ENCODE peak calls at places on chromosomes 2 and 18, in four cellular contexts. R, H, T and Z are unnamed samples.

GRCh38 chr18:39938678-39939077 is 2016.4 kb upstream of the PIK3C3 start:
- DNase-seq in T (no peak), H (no peak), R (no peak), Z (no peak)

GRCh38 chr18:13485182-13485581 is 241.2 kb downstream of the FAM210A start:
- DNase-seq in T (peak), H (no peak), R (no peak), Z (no peak)

GRCh38 chr2:109173311-109174171 is 44.5 kb downstream of the SH3RF3 start:
- DNase-seq in H (peak), R (peak), T (peak), Z (no peak)

GRCh38 chr2:20430461-20431302 is 16.2 kb upstream of the RHOB start:
- DNase-seq in R (no peak), T (no peak), H (no peak), Z (no peak)

GRCh38 chr2:120794716-120795115 is 59.0 kb downstream of the GLI2 start:
- DNase-seq in R (no peak), H (peak), T (no peak), Z (no peak)

GRCh38 chr2:142180820-142181533 is 50.2 kb upstream of the LRP1B start:
- DNase-seq in R (no peak), T (peak), H (no peak), Z (no peak)

GRCh38 chr2:192749606-192750200 is 555.0 kb upstream of the TMEFF2 start:
- DNase-seq in H (no peak), R (no peak), T (no peak), Z (no peak)

GRCh38 chr2:193480187-193480586 is 1285.5 kb upstream of the TMEFF2 start:
- DNase-seq in H (no peak), T (no peak), R (no peak), Z (no peak)

GRCh38 chr2:38194751-38195150 is 118.8 kb upstream of the CYP1B1 start:
- DNase-seq in H (no peak), T (no peak), R (no peak), Z (no peak)

GRCh38 chr2:89763254-89763580 is 1071.7 kb downstream of the RPIA start:
- DNase-seq in T (peak), H (no peak), R (no peak), Z (no peak)

GRCh38 chr2:120759543-120760331 is 24.1 kb downstream of the GLI2 start:
- DNase-seq in R (no peak), H (peak), T (no peak), Z (no peak)

GRCh38 chr18:76565238-76566173 is 70.5 kb upstream of the ZNF516 start:
- DNase-seq in T (no peak), H (peak), R (peak), Z (no peak)

GRCh38 chr18:47883771-47884413 is 46.6 kb downstream of the SMAD2 start:
- DNase-seq in R (no peak), H (no peak), T (no peak), Z (no peak)

GRCh38 chr2:236986524-236987330 is 99.0 kb upstream of the COPS8 start:
- DNase-seq in R (no peak), T (peak), H (no peak), Z (no peak)

GRCh38 chr2:209102319-209102718 is 321.5 kb upstream of the MAP2 start:
- DNase-seq in R (no peak), H (no peak), T (no peak), Z (no peak)

GRCh38 chr2:55419514-55420243 is at the start of gene CCDC88A:
- DNase-seq in R (peak), T (peak), H (peak), Z (peak)
- TF ChIP-seq POLR2A in R (peak), T (peak), H (peak), Z (peak)

GRCh38 chr2:190408538-190409271 is 550 bp downstream of the MFSD6 start:
- DNase-seq in R (no peak), T (peak), H (peak), Z (peak)

GRCh38 chr2:190406805-190407204 is 1.4 kb upstream of the MFSD6 start:
- DNase-seq in R (no peak), H (no peak), T (no peak), Z (no peak)

GRCh38 chr2:190409616-190410015 is 1.5 kb downstream of the MFSD6 start:
- DNase-seq in R (no peak), T (no peak), H (no peak), Z (no peak)

GRCh38 chr2:190407246-190407661 is 901 bp upstream of the MFSD6 start:
- DNase-seq in R (no peak), H (no peak), T (no peak), Z (no peak)

GRCh38 chr2:190407662-190408537 is at the start of gene MFSD6:
- DNase-seq in T (peak), R (no peak), H (peak), Z (peak)
- TF ChIP-seq POLR2A in T (no peak), R (peak), H (no peak), Z (no peak)

GRCh38 chr18:5296706-5297320 is 1.3 kb upstream of the ZBTB14 start:
- DNase-seq in R (peak), H (peak), T (peak), Z (peak)

GRCh38 chr18:5295231-5295920 is at the start of gene ZBTB14:
- DNase-seq in T (peak), R (peak), H (peak), Z (peak)

GRCh38 chr18:5295981-5296705 is 617 bp upstream of the ZBTB14 start:
- DNase-seq in T (peak), R (peak), H (peak), Z (peak)

GRCh38 chr18:5294113-5294617 is 1.4 kb downstream of the ZBTB14 start:
- DNase-seq in H (no peak), T (no peak), R (peak), Z (peak)

DNA sequence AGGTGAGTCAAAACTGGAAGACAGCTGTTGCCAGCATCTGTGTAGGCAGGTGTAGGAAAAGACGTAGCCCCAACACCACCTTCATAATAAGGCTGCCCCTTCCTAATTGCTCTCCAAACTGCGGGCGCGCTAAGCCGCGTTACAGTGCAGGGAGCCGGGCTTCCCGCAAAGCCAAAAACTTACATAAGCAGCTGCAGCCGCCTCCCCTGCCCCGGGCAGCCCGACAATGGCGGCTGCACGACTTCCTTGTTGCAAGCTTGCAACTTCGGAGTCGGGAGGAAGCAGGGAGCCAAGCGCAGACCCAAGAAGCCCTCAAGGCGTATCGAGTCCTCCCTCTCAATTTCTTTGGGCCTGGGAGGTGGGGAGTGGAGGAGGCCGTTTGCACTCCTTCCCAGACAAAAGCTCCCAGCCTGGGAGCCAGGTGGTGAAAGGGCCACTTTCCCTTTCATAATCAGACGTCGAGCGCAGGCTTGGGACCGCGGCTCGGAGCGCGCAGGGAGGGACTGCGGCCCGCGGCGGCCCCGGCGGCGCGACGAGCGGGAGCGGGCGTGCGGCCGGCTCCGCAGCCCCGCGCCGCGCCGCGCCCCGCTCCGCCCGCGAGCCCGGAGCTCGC is 802 bp downstream of the ZBTB14 start:
- DNase-seq in T (peak), R (peak), H (peak), Z (no peak)
- TF ChIP-seq POLR2A in T (peak), R (no peak), H (no peak), Z (peak)

GRCh38 chr18:1017679-1018078 is 113.0 kb downstream of the ADCYAP1 start:
- DNase-seq in T (no peak), R (no peak), H (no peak), Z (no peak)

GRCh38 chr18:1018211-1018651 is 113.6 kb downstream of the ADCYAP1 start:
- DNase-seq in H (no peak), T (no peak), R (no peak), Z (no peak)

GRCh38 chr18:1015777-1016176 is 111.1 kb downstream of the ADCYAP1 start:
- DNase-seq in T (no peak), H (no peak), R (no peak), Z (no peak)

GRCh38 chr18:1014951-1015627 is 110.4 kb downstream of the ADCYAP1 start:
- DNase-seq in T (no peak), H (no peak), R (no peak), Z (no peak)

GRCh38 chr18:1017227-1017626 is 112.6 kb downstream of the ADCYAP1 start:
- DNase-seq in H (no peak), T (no peak), R (no peak), Z (no peak)
- TF ChIP-seq POLR2A in H (no peak), T (no peak), R (no peak), Z (no peak)

DNA sequence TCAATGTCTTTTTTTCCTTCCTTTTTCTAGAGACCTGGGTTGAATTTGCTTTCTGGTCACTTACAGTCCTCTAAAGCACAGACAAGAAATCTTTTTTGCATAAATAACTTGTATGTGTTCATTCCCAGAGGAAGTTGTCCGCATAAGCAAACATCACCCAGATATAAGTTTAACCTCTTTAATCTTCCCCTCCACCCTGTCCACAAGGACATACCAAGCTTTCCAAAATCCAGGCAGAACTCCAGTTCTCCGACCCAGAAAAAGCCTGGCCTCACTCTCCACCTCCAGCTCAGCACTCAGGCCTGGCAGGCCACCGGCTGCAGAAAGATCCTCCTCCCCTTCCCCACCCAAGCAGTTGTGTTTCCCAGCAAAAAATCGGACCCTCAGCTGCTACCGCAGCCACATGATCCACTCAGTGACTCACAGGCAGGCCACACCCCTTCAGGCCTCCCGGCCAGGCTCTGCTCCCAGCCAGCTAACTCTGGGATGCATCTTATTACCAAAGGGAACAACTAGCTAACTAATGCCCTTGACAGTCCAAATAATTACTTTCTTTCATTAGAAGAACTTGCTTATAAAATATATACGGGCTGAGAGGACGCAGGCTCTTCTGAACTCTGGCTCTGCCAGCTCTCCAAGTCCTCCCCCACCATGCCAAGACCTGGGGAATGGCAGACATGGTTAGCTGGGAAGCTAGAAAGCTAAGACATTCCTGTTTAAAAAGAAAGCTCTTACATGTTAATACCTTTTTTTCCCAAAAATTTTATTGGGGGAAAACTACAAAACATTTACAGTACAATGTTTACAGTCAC is 4.5 kb downstream of the ZFP36L2 start:
- DNase-seq in H (peak), R (peak), T (peak), Z (no peak)
- TF ChIP-seq POLR2A in H (peak), R (peak), T (peak), Z (peak)

DNA sequence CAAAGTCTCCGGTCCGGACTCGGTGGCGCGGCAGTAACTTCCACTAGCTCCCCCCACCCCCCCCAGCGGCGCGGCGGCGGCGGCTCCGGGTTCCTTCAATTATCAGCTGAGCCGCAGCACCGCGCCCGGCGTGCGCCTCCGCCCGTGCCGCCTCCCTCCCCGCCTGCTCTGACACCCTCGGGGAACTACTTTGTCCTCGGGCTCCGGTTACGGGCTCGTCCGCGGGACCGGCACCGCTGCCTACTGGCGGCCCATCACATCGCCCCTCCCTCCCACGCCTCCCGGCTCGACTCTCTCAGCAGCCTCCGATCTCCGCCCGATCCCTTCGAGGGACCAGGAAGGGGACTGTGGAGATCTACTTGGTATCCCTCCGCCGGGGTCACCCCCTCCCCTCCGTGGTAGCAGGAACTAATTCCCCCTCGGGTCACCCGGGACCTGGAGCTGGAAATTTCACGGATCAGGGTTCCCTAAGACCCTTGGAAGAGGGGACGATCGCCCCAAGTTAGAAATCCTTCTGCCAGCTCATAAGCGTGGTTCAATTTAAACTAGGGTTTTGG is at the start of gene TRIP12:
- DNase-seq in R (peak), T (peak), H (peak), Z (peak)
- TF ChIP-seq POLR2A in R (peak), T (peak), H (peak), Z (no peak)

DNA sequence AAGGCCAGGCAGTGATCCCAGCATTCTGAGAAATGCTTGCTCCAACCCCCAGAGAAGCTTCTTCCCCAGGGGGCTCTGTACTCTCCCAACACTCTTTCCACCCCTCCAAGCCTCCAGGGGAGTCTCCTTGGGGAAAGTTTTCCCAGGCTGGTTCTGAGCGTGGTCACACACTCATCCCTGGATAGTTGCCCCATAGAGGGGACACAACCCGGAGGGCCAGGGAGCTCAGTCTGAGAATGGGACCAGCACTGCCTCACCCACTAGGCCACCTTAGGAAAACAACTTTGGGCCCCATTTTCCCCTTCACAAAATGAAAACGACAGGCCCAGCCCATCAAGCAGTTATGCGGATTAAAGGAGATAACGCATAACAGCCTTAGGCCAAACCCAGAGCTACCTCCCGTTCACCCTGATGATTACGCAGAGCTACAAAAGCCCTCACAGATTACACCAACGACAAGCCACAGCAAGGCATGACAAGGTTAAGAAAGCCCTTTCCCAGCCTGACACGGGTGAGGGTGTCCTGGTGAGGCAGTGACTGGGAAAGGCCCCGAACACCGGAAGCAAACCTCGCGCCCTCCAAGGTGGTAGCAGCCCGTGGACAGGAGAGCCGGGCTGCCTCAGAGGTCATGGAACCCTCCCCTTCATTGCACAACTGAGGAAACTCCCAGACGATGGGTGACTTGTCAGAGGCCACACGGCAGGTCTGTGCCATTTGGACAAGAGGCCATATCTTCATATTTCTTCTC is 16.9 kb upstream of the ASPRV1 start:
- DNase-seq in H (no peak), R (no peak), T (no peak), Z (no peak)
- TF ChIP-seq POLR2A in H (no peak), R (no peak), T (no peak), Z (no peak)

GRCh38 chr2:28991462-28991861 is 10.4 kb downstream of the TOGARAM2 start:
- DNase-seq in H (no peak), T (no peak), R (no peak), Z (no peak)

GRCh38 chr2:28994074-28994473 is 13.0 kb downstream of the TOGARAM2 start:
- DNase-seq in R (no peak), H (no peak), T (no peak), Z (no peak)

GRCh38 chr2:28991021-28991420 is 9.9 kb downstream of the TOGARAM2 start:
- DNase-seq in H (peak), T (no peak), R (peak), Z (no peak)

GRCh38 chr2:28994679-28995078 is 13.6 kb downstream of the TOGARAM2 start:
- DNase-seq in T (no peak), H (no peak), R (no peak), Z (no peak)

GRCh38 chr2:28993211-28993960 is 12.3 kb downstream of the TOGARAM2 start:
- DNase-seq in R (no peak), T (peak), H (no peak), Z (no peak)
- TF ChIP-seq POLR2A in R (no peak), T (no peak), H (no peak), Z (no peak)

GRCh38 chr2:152763651-152764050 is 45.2 kb downstream of the ARL6IP6 start:
- DNase-seq in H (no peak), T (no peak), R (no peak), Z (no peak)
- TF ChIP-seq POLR2A in H (no peak), T (no peak), R (no peak), Z (no peak)

GRCh38 chr2:28736034-28736433 is 15.6 kb upstream of the PPP1CB start:
- DNase-seq in R (peak), H (no peak), T (no peak), Z (no peak)
- TF ChIP-seq POLR2A in R (no peak), H (no peak), T (no peak), Z (no peak)